ENCODE peak calls at places on chromosomes 1 and 21, in four cellular contexts. One of them, this sample, is unnamed.

GRCh38 chr1:109763646-109764415 is at the start of gene EPS8L3:
- DNase-seq in stimulated activated CD4-positive, alpha-beta T cell treated with anti-CD3 and anti-CD28 coated beads, Interleukin-1b, Interleukin-23, amount 100 ng/mL, for 1 hour: no peak
- DNase-seq in CD8-positive, alpha-beta memory T cell: no peak
- DNase-seq in activated CD8-positive, alpha-beta T cell treated with anti-CD3 and anti-CD28 coated beads for 36 hours: no peak
- DNase-seq in this sample: no peak

GRCh38 chr21:45293214-45293725 is 5.6 kb upstream of the POFUT2 start:
- DNase-seq in stimulated activated CD4-positive, alpha-beta T cell treated with anti-CD3 and anti-CD28 coated beads, Interleukin-1b, Interleukin-23, amount 100 ng/mL, for 1 hour: no peak
- DNase-seq in CD8-positive, alpha-beta memory T cell: no peak
- DNase-seq in activated CD8-positive, alpha-beta T cell treated with anti-CD3 and anti-CD28 coated beads for 36 hours: no peak
- DNase-seq in this sample: no peak

GRCh38 chr1:214658785-214659184 is 55.8 kb downstream of the CENPF start:
- DNase-seq in stimulated activated CD4-positive, alpha-beta T cell treated with anti-CD3 and anti-CD28 coated beads, Interleukin-1b, Interleukin-23, amount 100 ng/mL, for 1 hour: no peak
- DNase-seq in CD8-positive, alpha-beta memory T cell: no peak
- DNase-seq in activated CD8-positive, alpha-beta T cell treated with anti-CD3 and anti-CD28 coated beads for 36 hours: no peak
- DNase-seq in this sample: no peak

GRCh38 chr1:156747737-156748669 is 3.5 kb downstream of the HDGF start:
- DNase-seq in stimulated activated CD4-positive, alpha-beta T cell treated with anti-CD3 and anti-CD28 coated beads, Interleukin-1b, Interleukin-23, amount 100 ng/mL, for 1 hour: no peak
- DNase-seq in CD8-positive, alpha-beta memory T cell: no peak
- DNase-seq in activated CD8-positive, alpha-beta T cell treated with anti-CD3 and anti-CD28 coated beads for 36 hours: no peak
- DNase-seq in this sample: no peak

GRCh38 chr21:16992448-16992847 is 520.4 kb upstream of the CXADR start:
- DNase-seq in stimulated activated CD4-positive, alpha-beta T cell treated with anti-CD3 and anti-CD28 coated beads, Interleukin-1b, Interleukin-23, amount 100 ng/mL, for 1 hour: no peak
- DNase-seq in CD8-positive, alpha-beta memory T cell: no peak
- DNase-seq in activated CD8-positive, alpha-beta T cell treated with anti-CD3 and anti-CD28 coated beads for 36 hours: no peak
- DNase-seq in this sample: no peak

GRCh38 chr1:954927-955326 is 4.1 kb downstream of the NOC2L start:
- DNase-seq in stimulated activated CD4-positive, alpha-beta T cell treated with anti-CD3 and anti-CD28 coated beads, Interleukin-1b, Interleukin-23, amount 100 ng/mL, for 1 hour: no peak
- DNase-seq in CD8-positive, alpha-beta memory T cell: no peak
- DNase-seq in activated CD8-positive, alpha-beta T cell treated with anti-CD3 and anti-CD28 coated beads for 36 hours: no peak
- DNase-seq in this sample: no peak

GRCh38 chr1:179809506-179810366 is 66.6 kb downstream of the FAM163A start:
- DNase-seq in stimulated activated CD4-positive, alpha-beta T cell treated with anti-CD3 and anti-CD28 coated beads, Interleukin-1b, Interleukin-23, amount 100 ng/mL, for 1 hour: peak
- DNase-seq in CD8-positive, alpha-beta memory T cell: peak
- DNase-seq in activated CD8-positive, alpha-beta T cell treated with anti-CD3 and anti-CD28 coated beads for 36 hours: peak
- DNase-seq in this sample: peak

GRCh38 chr1:81894867-81895266 is 94.1 kb downstream of the ADGRL2 start:
- DNase-seq in stimulated activated CD4-positive, alpha-beta T cell treated with anti-CD3 and anti-CD28 coated beads, Interleukin-1b, Interleukin-23, amount 100 ng/mL, for 1 hour: no peak
- DNase-seq in CD8-positive, alpha-beta memory T cell: no peak
- DNase-seq in activated CD8-positive, alpha-beta T cell treated with anti-CD3 and anti-CD28 coated beads for 36 hours: no peak
- DNase-seq in this sample: no peak

GRCh38 chr21:37176716-37177115 is 90.4 kb downstream of the VPS26C start:
- DNase-seq in stimulated activated CD4-positive, alpha-beta T cell treated with anti-CD3 and anti-CD28 coated beads, Interleukin-1b, Interleukin-23, amount 100 ng/mL, for 1 hour: no peak
- DNase-seq in CD8-positive, alpha-beta memory T cell: no peak
- DNase-seq in activated CD8-positive, alpha-beta T cell treated with anti-CD3 and anti-CD28 coated beads for 36 hours: no peak
- DNase-seq in this sample: no peak

GRCh38 chr1:94143809-94144176 is 22.8 kb upstream of the ABCA4 start:
- DNase-seq in stimulated activated CD4-positive, alpha-beta T cell treated with anti-CD3 and anti-CD28 coated beads, Interleukin-1b, Interleukin-23, amount 100 ng/mL, for 1 hour: no peak
- DNase-seq in CD8-positive, alpha-beta memory T cell: no peak
- DNase-seq in activated CD8-positive, alpha-beta T cell treated with anti-CD3 and anti-CD28 coated beads for 36 hours: no peak
- DNase-seq in this sample: no peak

GRCh38 chr1:224273651-224274050 is 56.3 kb downstream of the NVL start:
- DNase-seq in stimulated activated CD4-positive, alpha-beta T cell treated with anti-CD3 and anti-CD28 coated beads, Interleukin-1b, Interleukin-23, amount 100 ng/mL, for 1 hour: no peak
- DNase-seq in CD8-positive, alpha-beta memory T cell: no peak
- DNase-seq in activated CD8-positive, alpha-beta T cell treated with anti-CD3 and anti-CD28 coated beads for 36 hours: no peak
- DNase-seq in this sample: no peak

GRCh38 chr1:59083946-59084865 is 212.7 kb upstream of the FGGY start:
- DNase-seq in stimulated activated CD4-positive, alpha-beta T cell treated with anti-CD3 and anti-CD28 coated beads, Interleukin-1b, Interleukin-23, amount 100 ng/mL, for 1 hour: no peak
- DNase-seq in CD8-positive, alpha-beta memory T cell: no peak
- DNase-seq in activated CD8-positive, alpha-beta T cell treated with anti-CD3 and anti-CD28 coated beads for 36 hours: peak
- DNase-seq in this sample: no peak

GRCh38 chr1:6600410-6601048 is 2.1 kb downstream of the KLHL21 start:
- DNase-seq in stimulated activated CD4-positive, alpha-beta T cell treated with anti-CD3 and anti-CD28 coated beads, Interleukin-1b, Interleukin-23, amount 100 ng/mL, for 1 hour: no peak
- DNase-seq in CD8-positive, alpha-beta memory T cell: no peak
- DNase-seq in activated CD8-positive, alpha-beta T cell treated with anti-CD3 and anti-CD28 coated beads for 36 hours: no peak
- DNase-seq in this sample: no peak

GRCh38 chr1:94739521-94740061 is 80.6 kb upstream of the SLC44A3 start:
- DNase-seq in stimulated activated CD4-positive, alpha-beta T cell treated with anti-CD3 and anti-CD28 coated beads, Interleukin-1b, Interleukin-23, amount 100 ng/mL, for 1 hour: no peak
- DNase-seq in CD8-positive, alpha-beta memory T cell: no peak
- DNase-seq in activated CD8-positive, alpha-beta T cell treated with anti-CD3 and anti-CD28 coated beads for 36 hours: no peak
- DNase-seq in this sample: no peak

GRCh38 chr1:183806086-183806485 is 1.2 kb downstream of the RGL1 start:
- DNase-seq in stimulated activated CD4-positive, alpha-beta T cell treated with anti-CD3 and anti-CD28 coated beads, Interleukin-1b, Interleukin-23, amount 100 ng/mL, for 1 hour: no peak
- DNase-seq in CD8-positive, alpha-beta memory T cell: no peak
- DNase-seq in activated CD8-positive, alpha-beta T cell treated with anti-CD3 and anti-CD28 coated beads for 36 hours: no peak
- DNase-seq in this sample: no peak

GRCh38 chr1:216749219-216749618 is 26.0 kb upstream of the ESRRG start:
- DNase-seq in stimulated activated CD4-positive, alpha-beta T cell treated with anti-CD3 and anti-CD28 coated beads, Interleukin-1b, Interleukin-23, amount 100 ng/mL, for 1 hour: no peak
- DNase-seq in CD8-positive, alpha-beta memory T cell: no peak
- DNase-seq in activated CD8-positive, alpha-beta T cell treated with anti-CD3 and anti-CD28 coated beads for 36 hours: no peak
- DNase-seq in this sample: no peak

GRCh38 chr21:37231247-37231645 is 35.9 kb downstream of the VPS26C start:
- DNase-seq in stimulated activated CD4-positive, alpha-beta T cell treated with anti-CD3 and anti-CD28 coated beads, Interleukin-1b, Interleukin-23, amount 100 ng/mL, for 1 hour: no peak
- DNase-seq in CD8-positive, alpha-beta memory T cell: no peak
- DNase-seq in activated CD8-positive, alpha-beta T cell treated with anti-CD3 and anti-CD28 coated beads for 36 hours: no peak
- DNase-seq in this sample: no peak

GRCh38 chr1:104706631-104707147 is 957.0 kb downstream of the AMY1C start:
- DNase-seq in stimulated activated CD4-positive, alpha-beta T cell treated with anti-CD3 and anti-CD28 coated beads, Interleukin-1b, Interleukin-23, amount 100 ng/mL, for 1 hour: no peak
- DNase-seq in CD8-positive, alpha-beta memory T cell: no peak
- DNase-seq in activated CD8-positive, alpha-beta T cell treated with anti-CD3 and anti-CD28 coated beads for 36 hours: no peak
- DNase-seq in this sample: no peak

GRCh38 chr1:174769961-174770549 is 229.7 kb upstream of the CACYBP start:
- DNase-seq in stimulated activated CD4-positive, alpha-beta T cell treated with anti-CD3 and anti-CD28 coated beads, Interleukin-1b, Interleukin-23, amount 100 ng/mL, for 1 hour: no peak
- DNase-seq in CD8-positive, alpha-beta memory T cell: peak
- DNase-seq in activated CD8-positive, alpha-beta T cell treated with anti-CD3 and anti-CD28 coated beads for 36 hours: peak
- DNase-seq in this sample: peak

GRCh38 chr1:24369199-24369598 is 44.4 kb downstream of the STPG1 start:
- DNase-seq in stimulated activated CD4-positive, alpha-beta T cell treated with anti-CD3 and anti-CD28 coated beads, Interleukin-1b, Interleukin-23, amount 100 ng/mL, for 1 hour: no peak
- DNase-seq in CD8-positive, alpha-beta memory T cell: no peak
- DNase-seq in activated CD8-positive, alpha-beta T cell treated with anti-CD3 and anti-CD28 coated beads for 36 hours: no peak
- DNase-seq in this sample: no peak

GRCh38 chr1:47147047-47147785 is 10.0 kb downstream of the CYP4A22 start:
- DNase-seq in stimulated activated CD4-positive, alpha-beta T cell treated with anti-CD3 and anti-CD28 coated beads, Interleukin-1b, Interleukin-23, amount 100 ng/mL, for 1 hour: no peak
- DNase-seq in CD8-positive, alpha-beta memory T cell: no peak
- DNase-seq in activated CD8-positive, alpha-beta T cell treated with anti-CD3 and anti-CD28 coated beads for 36 hours: no peak
- DNase-seq in this sample: no peak

GRCh38 chr1:211648980-211649934 is 26.2 kb downstream of the NEK2 start:
- DNase-seq in stimulated activated CD4-positive, alpha-beta T cell treated with anti-CD3 and anti-CD28 coated beads, Interleukin-1b, Interleukin-23, amount 100 ng/mL, for 1 hour: no peak
- DNase-seq in CD8-positive, alpha-beta memory T cell: no peak
- DNase-seq in activated CD8-positive, alpha-beta T cell treated with anti-CD3 and anti-CD28 coated beads for 36 hours: peak
- DNase-seq in this sample: peak

GRCh38 chr1:37434292-37434907 is 40.0 kb upstream of the ZC3H12A start:
- DNase-seq in stimulated activated CD4-positive, alpha-beta T cell treated with anti-CD3 and anti-CD28 coated beads, Interleukin-1b, Interleukin-23, amount 100 ng/mL, for 1 hour: peak
- DNase-seq in CD8-positive, alpha-beta memory T cell: peak
- DNase-seq in activated CD8-positive, alpha-beta T cell treated with anti-CD3 and anti-CD28 coated beads for 36 hours: peak
- DNase-seq in this sample: peak

GRCh38 chr1:77889240-77889637 is 815 bp downstream of the NEXN start:
- DNase-seq in stimulated activated CD4-positive, alpha-beta T cell treated with anti-CD3 and anti-CD28 coated beads, Interleukin-1b, Interleukin-23, amount 100 ng/mL, for 1 hour: no peak
- DNase-seq in CD8-positive, alpha-beta memory T cell: no peak
- DNase-seq in activated CD8-positive, alpha-beta T cell treated with anti-CD3 and anti-CD28 coated beads for 36 hours: no peak
- DNase-seq in this sample: peak

GRCh38 chr21:22981819-22982218 is 1983.6 kb downstream of the NCAM2 start:
- DNase-seq in stimulated activated CD4-positive, alpha-beta T cell treated with anti-CD3 and anti-CD28 coated beads, Interleukin-1b, Interleukin-23, amount 100 ng/mL, for 1 hour: no peak
- DNase-seq in CD8-positive, alpha-beta memory T cell: no peak
- DNase-seq in activated CD8-positive, alpha-beta T cell treated with anti-CD3 and anti-CD28 coated beads for 36 hours: no peak
- DNase-seq in this sample: no peak

GRCh38 chr21:33259995-33260394 is 6.2 kb upstream of the IL10RB start:
- DNase-seq in stimulated activated CD4-positive, alpha-beta T cell treated with anti-CD3 and anti-CD28 coated beads, Interleukin-1b, Interleukin-23, amount 100 ng/mL, for 1 hour: no peak
- DNase-seq in CD8-positive, alpha-beta memory T cell: no peak
- DNase-seq in activated CD8-positive, alpha-beta T cell treated with anti-CD3 and anti-CD28 coated beads for 36 hours: peak
- DNase-seq in this sample: no peak

GRCh38 chr21:43703068-43703880 is 15.7 kb upstream of the PDXK start:
- DNase-seq in stimulated activated CD4-positive, alpha-beta T cell treated with anti-CD3 and anti-CD28 coated beads, Interleukin-1b, Interleukin-23, amount 100 ng/mL, for 1 hour: no peak
- DNase-seq in CD8-positive, alpha-beta memory T cell: peak
- DNase-seq in activated CD8-positive, alpha-beta T cell treated with anti-CD3 and anti-CD28 coated beads for 36 hours: peak
- DNase-seq in this sample: no peak

GRCh38 chr1:38784452-38785284 is 74.9 kb downstream of the RRAGC start:
- DNase-seq in stimulated activated CD4-positive, alpha-beta T cell treated with anti-CD3 and anti-CD28 coated beads, Interleukin-1b, Interleukin-23, amount 100 ng/mL, for 1 hour: no peak
- DNase-seq in CD8-positive, alpha-beta memory T cell: no peak
- DNase-seq in activated CD8-positive, alpha-beta T cell treated with anti-CD3 and anti-CD28 coated beads for 36 hours: no peak
- DNase-seq in this sample: no peak

GRCh38 chr1:8848663-8849386 is 29.7 kb downstream of the ENO1 start:
- DNase-seq in stimulated activated CD4-positive, alpha-beta T cell treated with anti-CD3 and anti-CD28 coated beads, Interleukin-1b, Interleukin-23, amount 100 ng/mL, for 1 hour: peak
- DNase-seq in CD8-positive, alpha-beta memory T cell: peak
- DNase-seq in activated CD8-positive, alpha-beta T cell treated with anti-CD3 and anti-CD28 coated beads for 36 hours: peak
- DNase-seq in this sample: peak

GRCh38 chr1:152823291-152823690 is 4.0 kb upstream of the LCE1A start:
- DNase-seq in stimulated activated CD4-positive, alpha-beta T cell treated with anti-CD3 and anti-CD28 coated beads, Interleukin-1b, Interleukin-23, amount 100 ng/mL, for 1 hour: no peak
- DNase-seq in CD8-positive, alpha-beta memory T cell: no peak
- DNase-seq in activated CD8-positive, alpha-beta T cell treated with anti-CD3 and anti-CD28 coated beads for 36 hours: no peak
- DNase-seq in this sample: no peak

GRCh38 chr1:222334026-222334680 is 213.8 kb downstream of the HHIPL2 start:
- DNase-seq in stimulated activated CD4-positive, alpha-beta T cell treated with anti-CD3 and anti-CD28 coated beads, Interleukin-1b, Interleukin-23, amount 100 ng/mL, for 1 hour: no peak
- DNase-seq in CD8-positive, alpha-beta memory T cell: no peak
- DNase-seq in activated CD8-positive, alpha-beta T cell treated with anti-CD3 and anti-CD28 coated beads for 36 hours: peak
- DNase-seq in this sample: no peak

GRCh38 chr1:29719253-29719652 is 482.9 kb downstream of the PTPRU start:
- DNase-seq in stimulated activated CD4-positive, alpha-beta T cell treated with anti-CD3 and anti-CD28 coated beads, Interleukin-1b, Interleukin-23, amount 100 ng/mL, for 1 hour: no peak
- DNase-seq in CD8-positive, alpha-beta memory T cell: no peak
- DNase-seq in activated CD8-positive, alpha-beta T cell treated with anti-CD3 and anti-CD28 coated beads for 36 hours: peak
- DNase-seq in this sample: no peak

GRCh38 chr1:154490327-154490726 is 11.7 kb upstream of the TDRD10 start:
- DNase-seq in stimulated activated CD4-positive, alpha-beta T cell treated with anti-CD3 and anti-CD28 coated beads, Interleukin-1b, Interleukin-23, amount 100 ng/mL, for 1 hour: no peak
- DNase-seq in CD8-positive, alpha-beta memory T cell: no peak
- DNase-seq in activated CD8-positive, alpha-beta T cell treated with anti-CD3 and anti-CD28 coated beads for 36 hours: no peak
- DNase-seq in this sample: no peak

GRCh38 chr1:207316622-207317510 is 4.6 kb upstream of the CD55 start:
- DNase-seq in stimulated activated CD4-positive, alpha-beta T cell treated with anti-CD3 and anti-CD28 coated beads, Interleukin-1b, Interleukin-23, amount 100 ng/mL, for 1 hour: no peak
- DNase-seq in CD8-positive, alpha-beta memory T cell: no peak
- DNase-seq in activated CD8-positive, alpha-beta T cell treated with anti-CD3 and anti-CD28 coated beads for 36 hours: no peak
- DNase-seq in this sample: no peak

GRCh38 chr1:32273389-32274208 is 18.3 kb upstream of the HDAC1 start:
- DNase-seq in stimulated activated CD4-positive, alpha-beta T cell treated with anti-CD3 and anti-CD28 coated beads, Interleukin-1b, Interleukin-23, amount 100 ng/mL, for 1 hour: no peak
- DNase-seq in CD8-positive, alpha-beta memory T cell: peak
- DNase-seq in activated CD8-positive, alpha-beta T cell treated with anti-CD3 and anti-CD28 coated beads for 36 hours: peak
- DNase-seq in this sample: no peak

GRCh38 chr1:53644909-53645689 is 93.9 kb downstream of the GLIS1 start:
- DNase-seq in stimulated activated CD4-positive, alpha-beta T cell treated with anti-CD3 and anti-CD28 coated beads, Interleukin-1b, Interleukin-23, amount 100 ng/mL, for 1 hour: no peak
- DNase-seq in CD8-positive, alpha-beta memory T cell: no peak
- DNase-seq in activated CD8-positive, alpha-beta T cell treated with anti-CD3 and anti-CD28 coated beads for 36 hours: no peak
- DNase-seq in this sample: no peak

GRCh38 chr1:179153217-179153616 is 71.3 kb downstream of the TOR3A start:
- DNase-seq in stimulated activated CD4-positive, alpha-beta T cell treated with anti-CD3 and anti-CD28 coated beads, Interleukin-1b, Interleukin-23, amount 100 ng/mL, for 1 hour: no peak
- DNase-seq in CD8-positive, alpha-beta memory T cell: no peak
- DNase-seq in activated CD8-positive, alpha-beta T cell treated with anti-CD3 and anti-CD28 coated beads for 36 hours: no peak
- DNase-seq in this sample: no peak

GRCh38 chr1:180237850-180238476 is 7.9 kb downstream of the LHX4 start:
- DNase-seq in stimulated activated CD4-positive, alpha-beta T cell treated with anti-CD3 and anti-CD28 coated beads, Interleukin-1b, Interleukin-23, amount 100 ng/mL, for 1 hour: no peak
- DNase-seq in CD8-positive, alpha-beta memory T cell: no peak
- DNase-seq in activated CD8-positive, alpha-beta T cell treated with anti-CD3 and anti-CD28 coated beads for 36 hours: no peak
- DNase-seq in this sample: no peak

GRCh38 chr1:77741316-77741715 is 18.3 kb downstream of the USP33 start:
- DNase-seq in stimulated activated CD4-positive, alpha-beta T cell treated with anti-CD3 and anti-CD28 coated beads, Interleukin-1b, Interleukin-23, amount 100 ng/mL, for 1 hour: no peak
- DNase-seq in CD8-positive, alpha-beta memory T cell: no peak
- DNase-seq in activated CD8-positive, alpha-beta T cell treated with anti-CD3 and anti-CD28 coated beads for 36 hours: no peak
- DNase-seq in this sample: no peak